ENCODE peak calls at places on chromosomes 16 and 17, in ten cellular contexts. D is NCI-H2107; F is T follicular helper cell; P is epithelial cell of esophagus; O is transverse colon; L is frontal cortex; I is activated CD4-positive, alpha-beta T cell treated with anti-CD3 and anti-CD28 coated beads, Interleukin-2, amount 50 U/mL, for 48 hours; T is stimulated activated CD4-positive, alpha-beta T cell treated with anti-CD3 and anti-CD28 coated beads, Interleukin-1b, Interleukin-23, amount 100 ng/mL, for 24 hours; M is non-pigmented ciliary epithelial cell; J is left cardiac atrium. E is an unnamed sample.
A peak's percentile ranks its signal among the peaks of the same experiment; 100 is the strongest.

GRCh38 chr17:3534881-3535252 is 22.7 kb downstream of the TRPV3 start:
- DNase-seq in D (no peak), F (no peak), P (peak; percentile 20), O (no peak), L (no peak), I (peak; percentile 21), T (no peak), M (no peak), J (no peak), E (no peak)

GRCh38 chr17:19448341-19449268 is 37.6 kb downstream of the RNF112 start:
- DNase-seq in D (no peak), F (no peak), P (peak; percentile 86), O (no peak), L (peak; percentile 35), I (no peak), T (no peak), M (peak; percentile 92), J (no peak), E (peak; percentile 70)

GRCh38 chr16:82653550-82654511 is 27.1 kb downstream of the CDH13 start:
- DNase-seq in D (no peak), F (peak; percentile 14), P (peak; percentile 87), O (no peak), L (no peak), I (peak; percentile 53), T (no peak), M (peak; percentile 87), J (no peak), E (peak; percentile 94)

GRCh38 chr16:79037429-79038373 is 562.8 kb downstream of the MAF start:
- DNase-seq in D (no peak), F (no peak), P (no peak), O (no peak), L (no peak), I (no peak), T (no peak), M (no peak), J (no peak), E (no peak)

GRCh38 chr16:85132456-85133289 is 20.4 kb upstream of the CIBAR2 start:
- DNase-seq in D (no peak), F (no peak), P (no peak), O (no peak), L (no peak), I (no peak), T (no peak), M (no peak), J (no peak), E (no peak)

GRCh38 chr17:14125518-14126125 is 56.3 kb downstream of the COX10 start:
- DNase-seq in D (no peak), F (no peak), P (no peak), O (no peak), L (no peak), I (no peak), T (no peak), M (no peak), J (no peak), E (no peak)

GRCh38 chr16:75256059-75256870 is 4.8 kb upstream of the BCAR1 start:
- DNase-seq in D (no peak), F (no peak), P (no peak), O (no peak), L (no peak), I (no peak), T (no peak), M (no peak), J (peak; percentile 59), E (no peak)

GRCh38 chr16:89420204-89420603 is 70.2 kb downstream of the ANKRD11 start:
- DNase-seq in D (no peak), F (no peak), P (no peak), O (no peak), L (no peak), I (no peak), T (no peak), M (no peak), J (no peak), E (no peak)

GRCh38 chr17:31130286-31131224 is 35.8 kb downstream of the NF1 start:
- DNase-seq in D (no peak), F (no peak), P (no peak), O (no peak), L (no peak), I (no peak), T (no peak), M (no peak), J (peak; percentile 36), E (no peak)

GRCh38 chr16:1430759-1431496 is at the start of gene PERCC1:
- DNase-seq in D (no peak), F (no peak), P (no peak), O (no peak), L (no peak), I (no peak), T (no peak), M (no peak), J (no peak), E (no peak)

GRCh38 chr16:75096730-75097129 is 19.9 kb downstream of the LDHD start:
- DNase-seq in D (no peak), F (no peak), P (peak; percentile 87), O (peak; percentile 44), L (no peak), I (no peak), T (no peak), M (no peak), J (no peak), E (no peak)

GRCh38 chr16:24689128-24689527 is 40.3 kb upstream of the TNRC6A start:
- DNase-seq in D (no peak), F (no peak), P (peak; percentile 68), O (no peak), L (no peak), I (no peak), T (no peak), M (no peak), J (no peak), E (no peak)

GRCh38 chr16:58732545-58733247 is 1.4 kb downstream of the GOT2 start:
- DNase-seq in D (no peak), F (no peak), P (peak; percentile 77), O (no peak), L (no peak), I (peak; percentile 20), T (no peak), M (no peak), J (no peak), E (peak; percentile 70)

GRCh38 chr17:4742629-4743028 is 2.9 kb upstream of the CXCL16 start:
- DNase-seq in D (no peak), F (no peak), P (no peak), O (no peak), L (peak; percentile 10), I (no peak), T (no peak), M (no peak), J (no peak), E (no peak)

E was measured in foreskin keratinocyte.